ENCODE peak calls at places on chromosomes 2 and 18, in five cellular contexts. V, D, L, Q and S are unnamed samples.

GRCh38 chr2:95383635-95384027 is 18.9 kb upstream of the FAHD2A start:
- DNase-seq in D (no peak), V (no peak), Q (no peak), L (no peak), S (no peak)

GRCh38 chr2:183998797-183999190 is 599.5 kb upstream of the ZNF804A start:
- DNase-seq in D (no peak), V (no peak), Q (no peak), L (no peak), S (no peak)

GRCh38 chr2:121237980-121238665 is 46.9 kb downstream of the TFCP2L1 start:
- DNase-seq in Q (no peak), V (peak; percentile 60), D (no peak), L (no peak), S (no peak)

GRCh38 chr2:160254363-160254762 is 54.3 kb upstream of the ITGB6 start:
- DNase-seq in Q (no peak), D (no peak), V (no peak), L (no peak), S (no peak)

GRCh38 chr18:7577706-7578105 is 10.6 kb downstream of the PTPRM start:
- DNase-seq in L (no peak), Q (no peak), D (no peak), V (peak; percentile 91), S (no peak)

GRCh38 chr2:181077128-181077709 is 96.8 kb downstream of the UBE2E3 start:
- DNase-seq in V (peak; percentile 40), D (no peak), L (peak; percentile 22), Q (peak; percentile 13), S (no peak)

GRCh38 chr2:234463626-234464290 is 33.1 kb downstream of the ARL4C start:
- DNase-seq in L (no peak), D (peak; percentile 64), Q (peak; percentile 79), V (no peak), S (no peak)

GRCh38 chr2:221410487-221410886 is 161.6 kb downstream of the EPHA4 start:
- DNase-seq in L (no peak), D (no peak), Q (no peak), V (no peak), S (no peak)

GRCh38 chr2:231877533-231878456 is 48.4 kb downstream of the NPPC start:
- DNase-seq in D (no peak), V (peak; percentile 65), Q (peak; percentile 36), L (no peak), S (no peak)

GRCh38 chr2:45904931-45905642 is 253.6 kb downstream of the PRKCE start:
- DNase-seq in Q (no peak), L (no peak), V (no peak), D (no peak), S (no peak)

GRCh38 chr2:140695163-140695562 is 1435.7 kb downstream of the LRP1B start:
- DNase-seq in V (peak; percentile 48), L (peak; percentile 65), D (no peak), Q (no peak), S (no peak)

GRCh38 chr2:179354739-179355537 is 90.3 kb upstream of the SESTD1 start:
- DNase-seq in L (no peak), D (no peak), Q (no peak), V (no peak), S (no peak)

GRCh38 chr2:17583646-17584045 is 43.1 kb downstream of the VSNL1 start:
- DNase-seq in L (no peak), Q (no peak), V (no peak), D (no peak), S (no peak)

GRCh38 chr2:238433300-238433915 is 6.7 kb downstream of the ASB1 start:
- DNase-seq in V (no peak), Q (no peak), D (no peak), L (no peak), S (no peak)

GRCh38 chr2:75772908-75773630 is 62.4 kb upstream of the GCFC2 start:
- DNase-seq in V (no peak), L (no peak), D (no peak), Q (no peak), S (no peak)

GRCh38 chr2:191066281-191067233 is 52.6 kb upstream of the STAT1 start:
- DNase-seq in D (no peak), L (no peak), Q (no peak), V (no peak), S (no peak)

GRCh38 chr18:54630963-54631362 is 39.9 kb downstream of the DYNAP start:
- DNase-seq in L (no peak), Q (no peak), D (no peak), V (no peak), S (no peak)

GRCh38 chr2:216664593-216665034 is 30.7 kb downstream of the IGFBP5 start:
- DNase-seq in Q (no peak), D (no peak), L (no peak), V (peak; percentile 50), S (no peak)
- TF ChIP-seq CTCF in Q (no peak), D (no peak), L (peak; percentile 26), V (peak; percentile 59), S (no peak)

DNA sequence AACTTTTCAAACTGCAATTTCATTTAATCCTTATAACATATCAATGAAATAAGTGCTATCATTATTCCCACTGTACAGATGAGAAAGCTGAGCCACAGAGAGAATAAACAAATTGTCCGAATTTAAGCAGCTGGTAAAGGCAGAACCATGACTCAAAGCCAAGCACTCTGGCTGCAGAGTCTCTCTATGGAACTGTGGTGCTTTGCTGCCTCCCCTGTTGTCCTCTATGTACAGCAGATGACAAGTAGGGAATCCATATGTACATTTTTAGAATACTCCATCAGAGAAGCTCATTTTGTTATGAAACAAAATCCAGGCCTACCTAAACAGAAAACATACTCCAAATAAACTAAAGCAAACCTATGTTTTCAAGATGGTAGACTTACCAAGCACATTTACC is 45.1 kb downstream of the FARSB start:
- DNase-seq in D (no peak), V (no peak), L (no peak), Q (no peak), S (no peak)
- TF ChIP-seq CTCF in D (no peak), V (peak; percentile 23), L (no peak), Q (no peak), S (no peak)

GRCh38 chr18:58529714-58530354 is 99.1 kb downstream of the ALPK2 start:
- DNase-seq in V (peak; percentile 63), D (no peak), Q (peak; percentile 55), L (peak; percentile 35), S (peak; percentile 53)
- TF ChIP-seq CTCF in V (peak; percentile 86), D (peak; percentile 70), Q (peak; percentile 85), L (peak; percentile 88), S (no peak)

DNA sequence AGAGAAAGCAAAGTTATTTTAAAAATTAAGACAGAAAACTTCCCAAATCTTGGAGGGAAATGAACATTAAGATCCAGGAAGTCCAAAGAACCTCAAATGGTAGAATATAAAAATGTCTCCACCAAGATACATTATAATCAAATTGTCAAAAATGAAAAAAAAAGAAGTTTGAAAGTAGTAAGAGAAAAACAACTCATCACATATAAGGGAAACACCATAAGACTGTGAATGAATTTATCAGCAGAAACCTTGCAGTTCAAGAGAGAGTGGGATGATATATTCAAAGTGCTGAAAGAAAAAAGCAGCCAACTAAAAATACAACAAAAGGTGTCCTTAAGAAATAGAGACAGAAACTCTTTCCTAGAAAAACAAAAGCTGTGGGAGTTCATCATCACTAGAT is 73.0 kb downstream of the L3MBTL4 start:
- DNase-seq in L (no peak), V (no peak), D (no peak), Q (no peak), S (no peak)
- TF ChIP-seq CTCF in L (no peak), V (no peak), D (no peak), Q (no peak), S (no peak)

GRCh38 chr2:189291460-189291859 is 111.9 kb upstream of the COL5A2 start:
- DNase-seq in L (no peak), V (no peak), Q (no peak), D (no peak), S (no peak)

GRCh38 chr2:189287363-189287762 is 107.8 kb upstream of the COL5A2 start:
- DNase-seq in L (no peak), Q (no peak), V (no peak), D (no peak), S (no peak)

GRCh38 chr2:189285962-189286648 is 106.5 kb upstream of the COL5A2 start:
- DNase-seq in D (no peak), Q (peak; percentile 24), L (no peak), V (peak; percentile 91), S (no peak)

GRCh38 chr2:189285351-189285750 is 105.8 kb upstream of the COL5A2 start:
- DNase-seq in D (no peak), Q (no peak), V (peak; percentile 34), L (no peak), S (no peak)

DNA sequence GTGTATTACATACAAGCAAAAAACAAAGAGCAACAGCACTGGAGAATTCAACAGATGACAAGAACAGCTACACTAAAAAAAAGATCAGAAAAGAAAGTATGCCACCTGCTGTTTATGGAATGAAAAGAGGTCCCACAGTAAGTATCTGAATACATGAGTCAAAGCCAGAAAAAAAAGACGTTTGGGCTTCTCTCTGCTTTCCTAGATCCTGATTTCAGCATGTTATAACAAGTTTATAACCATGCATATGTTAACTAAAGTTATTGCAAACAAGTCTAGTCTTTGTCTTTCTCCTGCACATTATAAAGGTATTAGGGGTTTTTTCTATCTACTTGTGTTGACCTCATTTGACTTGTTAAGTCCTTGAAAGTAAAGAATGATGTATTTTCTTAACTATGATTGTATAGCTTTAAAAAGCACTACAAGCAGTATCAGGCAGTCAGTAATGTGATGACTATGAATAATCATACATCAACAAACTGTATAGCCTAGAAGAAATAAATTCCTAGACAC is 108.5 kb upstream of the COL5A2 start:
- DNase-seq in D (no peak), V (peak; percentile 70), Q (peak; percentile 31), L (peak; percentile 34), S (no peak)
- TF ChIP-seq CTCF in D (no peak), V (peak; percentile 38), Q (peak; percentile 88), L (peak; percentile 89), S (no peak)

GRCh38 chr2:219911541-219911940 is 284.1 kb downstream of the SLC4A3 start:
- DNase-seq in L (no peak), V (no peak), Q (no peak), D (no peak), S (no peak)

GRCh38 chr2:219908538-219908937 is 281.1 kb downstream of the SLC4A3 start:
- DNase-seq in D (no peak), Q (no peak), L (no peak), V (no peak), S (no peak)

GRCh38 chr2:219914577-219914976 is 287.1 kb downstream of the SLC4A3 start:
- DNase-seq in D (no peak), V (no peak), L (no peak), Q (no peak), S (no peak)

GRCh38 chr2:219916261-219916660 is 288.8 kb downstream of the SLC4A3 start:
- DNase-seq in Q (no peak), V (no peak), D (no peak), L (no peak), S (no peak)

DNA sequence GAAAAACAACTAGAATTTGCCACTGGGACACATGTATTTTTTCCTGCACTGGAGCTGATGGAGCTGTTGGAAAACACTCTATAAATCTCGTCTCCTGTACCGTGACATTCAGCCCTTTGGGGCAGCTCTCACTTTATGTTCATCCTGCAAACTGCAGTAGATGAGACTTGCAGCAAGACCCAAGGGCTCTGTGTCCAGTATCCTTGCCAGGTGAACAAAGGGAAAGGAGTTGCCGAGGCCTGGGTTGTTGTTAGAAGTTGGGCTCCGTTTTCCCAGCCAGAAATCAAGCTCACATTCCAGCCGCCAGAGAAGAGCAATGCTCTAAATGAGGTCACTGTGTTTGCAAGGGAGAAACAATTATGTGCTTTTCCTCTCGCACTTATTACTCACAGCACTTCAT is 285.1 kb downstream of the SLC4A3 start:
- DNase-seq in Q (no peak), D (no peak), V (peak; percentile 46), L (no peak), S (no peak)
- TF ChIP-seq CTCF in Q (no peak), D (no peak), V (peak; percentile 67), L (no peak), S (no peak)

GRCh38 chr2:109208071-109208950 is 79.3 kb downstream of the SH3RF3 start:
- DNase-seq in D (no peak), V (no peak), Q (no peak), L (no peak), S (no peak)
- TF ChIP-seq CTCF in D (no peak), V (peak; percentile 11), Q (no peak), L (peak; percentile 17), S (no peak)